ENCODE peak calls at places on chromosomes 6 and 20, in four cellular contexts. One of them, this sample, is unnamed.

GRCh38 chr6:6803180-6803978 is 214.9 kb downstream of the LY86 start:
- DNase-seq in fibroblast of lung: no peak
- DNase-seq in HCT116: peak; percentile 97
- DNase-seq in GM23248: no peak
- DNase-seq in this sample: peak; percentile 97

GRCh38 chr6:164826831-164827468 is 482.5 kb downstream of the C6orf118 start:
- DNase-seq in fibroblast of lung: no peak
- DNase-seq in HCT116: no peak
- DNase-seq in GM23248: no peak
- DNase-seq in this sample: peak; percentile 21

GRCh38 chr20:10659651-10660601 is 13.9 kb downstream of the JAG1 start:
- DNase-seq in fibroblast of lung: no peak
- DNase-seq in HCT116: no peak
- DNase-seq in GM23248: no peak
- DNase-seq in this sample: no peak

GRCh38 chr6:6869084-6869483 is 238.7 kb upstream of the RREB1 start:
- DNase-seq in fibroblast of lung: no peak
- DNase-seq in HCT116: no peak
- DNase-seq in GM23248: no peak
- DNase-seq in this sample: no peak

GRCh38 chr6:90326404-90327057 is 29.9 kb upstream of the BACH2 start:
- DNase-seq in fibroblast of lung: no peak
- DNase-seq in HCT116: no peak
- DNase-seq in GM23248: no peak
- DNase-seq in this sample: no peak

GRCh38 chr20:44187054-44187762 is at the start of gene JPH2:
- DNase-seq in fibroblast of lung: peak; percentile 37
- DNase-seq in HCT116: no peak
- DNase-seq in GM23248: peak; percentile 89
- DNase-seq in this sample: peak; percentile 94

GRCh38 chr20:35561268-35561667 is 19.4 kb downstream of the ERGIC3 start:
- DNase-seq in fibroblast of lung: peak; percentile 62
- DNase-seq in HCT116: no peak
- DNase-seq in GM23248: peak; percentile 71
- DNase-seq in this sample: peak; percentile 61

GRCh38 chr6:89564752-89565427 is 73.7 kb downstream of the LYRM2 start:
- DNase-seq in fibroblast of lung: no peak
- DNase-seq in HCT116: no peak
- DNase-seq in GM23248: no peak
- DNase-seq in this sample: no peak

GRCh38 chr20:42027746-42028268 is 409.6 kb upstream of the CHD6 start:
- DNase-seq in fibroblast of lung: no peak
- DNase-seq in HCT116: no peak
- DNase-seq in GM23248: no peak
- DNase-seq in this sample: no peak

GRCh38 chr20:10832146-10832545 is 158.3 kb upstream of the JAG1 start:
- DNase-seq in fibroblast of lung: no peak
- DNase-seq in HCT116: no peak
- DNase-seq in GM23248: peak; percentile 15
- DNase-seq in this sample: no peak

GRCh38 chr20:21509597-21510331 is 4.1 kb downstream of the NKX2-2 start:
- DNase-seq in fibroblast of lung: peak; percentile 27
- DNase-seq in HCT116: no peak
- DNase-seq in GM23248: peak; percentile 75
- DNase-seq in this sample: no peak

GRCh38 chr20:38600057-38600456 is 1.6 kb upstream of the ARHGAP40 start:
- DNase-seq in fibroblast of lung: no peak
- DNase-seq in HCT116: no peak
- DNase-seq in GM23248: no peak
- DNase-seq in this sample: no peak

GRCh38 chr6:154805288-154805911 is 72.2 kb downstream of the SCAF8 start:
- DNase-seq in fibroblast of lung: peak; percentile 80
- DNase-seq in HCT116: peak; percentile 31
- DNase-seq in GM23248: peak; percentile 72
- DNase-seq in this sample: no peak

GRCh38 chr6:14530385-14530784 is 412.8 kb downstream of the CD83 start:
- DNase-seq in fibroblast of lung: no peak
- DNase-seq in HCT116: no peak
- DNase-seq in GM23248: no peak
- DNase-seq in this sample: no peak

GRCh38 chr20:11849270-11849920 is 68.3 kb upstream of the BTBD3 start:
- DNase-seq in fibroblast of lung: peak; percentile 58
- DNase-seq in HCT116: no peak
- DNase-seq in GM23248: peak; percentile 43
- DNase-seq in this sample: no peak

GRCh38 chr20:17646209-17646717 is 35.8 kb downstream of the RRBP1 start:
- DNase-seq in fibroblast of lung: peak; percentile 37
- DNase-seq in HCT116: no peak
- DNase-seq in GM23248: no peak
- DNase-seq in this sample: no peak

GRCh38 chr6:37654727-37655500 is 42.8 kb downstream of the MDGA1 start:
- DNase-seq in fibroblast of lung: no peak
- DNase-seq in HCT116: no peak
- DNase-seq in GM23248: no peak
- DNase-seq in this sample: no peak

GRCh38 chr6:42407379-42407778 is 44.3 kb downstream of the TRERF1 start:
- DNase-seq in fibroblast of lung: peak; percentile 84
- DNase-seq in HCT116: no peak
- DNase-seq in GM23248: peak; percentile 96
- DNase-seq in this sample: peak; percentile 39

GRCh38 chr6:150403458-150404245 is 34.8 kb downstream of the IYD start:
- DNase-seq in fibroblast of lung: peak; percentile 93
- DNase-seq in HCT116: no peak
- DNase-seq in GM23248: peak; percentile 76
- DNase-seq in this sample: peak; percentile 82

GRCh38 chr6:152700427-152700826 is 2.7 kb downstream of the MYCT1 start:
- DNase-seq in fibroblast of lung: peak; percentile 3
- DNase-seq in HCT116: no peak
- DNase-seq in GM23248: no peak
- DNase-seq in this sample: no peak

GRCh38 chr6:80541886-80542285 is 435.4 kb downstream of the BCKDHB start:
- DNase-seq in fibroblast of lung: no peak
- DNase-seq in HCT116: no peak
- DNase-seq in GM23248: no peak
- DNase-seq in this sample: no peak

GRCh38 chr6:34338377-34338776 is 54.1 kb downstream of the NUDT3 start:
- DNase-seq in fibroblast of lung: no peak
- DNase-seq in HCT116: no peak
- DNase-seq in GM23248: no peak
- DNase-seq in this sample: no peak

GRCh38 chr6:52399511-52400315 is 20.4 kb upstream of the EFHC1 start:
- DNase-seq in fibroblast of lung: peak; percentile 77
- DNase-seq in HCT116: no peak
- DNase-seq in GM23248: peak; percentile 83
- DNase-seq in this sample: peak; percentile 27

GRCh38 chr6:134482585-134483346 is 164.9 kb upstream of the SGK1 start:
- DNase-seq in fibroblast of lung: no peak
- DNase-seq in HCT116: no peak
- DNase-seq in GM23248: no peak
- DNase-seq in this sample: no peak

GRCh38 chr20:54875307-54875706 is 399.9 kb downstream of the DOK5 start:
- DNase-seq in fibroblast of lung: no peak
- DNase-seq in HCT116: no peak
- DNase-seq in GM23248: no peak
- DNase-seq in this sample: no peak

GRCh38 chr6:55955684-55956083 is 80.3 kb upstream of the BMP5 start:
- DNase-seq in fibroblast of lung: no peak
- DNase-seq in HCT116: no peak
- DNase-seq in GM23248: no peak
- DNase-seq in this sample: no peak

GRCh38 chr6:146544783-146545182 is 1.1 kb downstream of the RAB32 start:
- DNase-seq in fibroblast of lung: peak; percentile 29
- DNase-seq in HCT116: no peak
- DNase-seq in GM23248: peak; percentile 56
- DNase-seq in this sample: no peak

GRCh38 chr6:116374586-116374985 is 3.8 kb downstream of the DSE start:
- DNase-seq in fibroblast of lung: no peak
- DNase-seq in HCT116: no peak
- DNase-seq in GM23248: no peak
- DNase-seq in this sample: no peak

GRCh38 chr6:77172578-77172977 is 290.7 kb downstream of the HTR1B start:
- DNase-seq in fibroblast of lung: no peak
- DNase-seq in HCT116: no peak
- DNase-seq in GM23248: no peak
- DNase-seq in this sample: no peak

GRCh38 chr6:26743941-26744699 is 84.6 kb upstream of the ZNF322 start:
- DNase-seq in fibroblast of lung: no peak
- DNase-seq in HCT116: no peak
- DNase-seq in GM23248: peak; percentile 14
- DNase-seq in this sample: no peak

GRCh38 chr6:33429745-33430042 is 9.8 kb downstream of the SYNGAP1 start:
- DNase-seq in fibroblast of lung: no peak
- DNase-seq in HCT116: no peak
- DNase-seq in GM23248: no peak
- DNase-seq in this sample: no peak

GRCh38 chr20:44572551-44573500 is 9.6 kb upstream of the PKIG start:
- DNase-seq in fibroblast of lung: peak; percentile 84
- DNase-seq in HCT116: no peak
- DNase-seq in GM23248: peak; percentile 94
- DNase-seq in this sample: peak; percentile 97

GRCh38 chr6:129882510-129883023 is 21.5 kb upstream of the TMEM244 start:
- DNase-seq in fibroblast of lung: no peak
- DNase-seq in HCT116: no peak
- DNase-seq in GM23248: no peak
- DNase-seq in this sample: no peak

GRCh38 chr20:35503841-35504460 is 25.5 kb downstream of the C20orf173 start:
- DNase-seq in fibroblast of lung: peak; percentile 3
- DNase-seq in HCT116: no peak
- DNase-seq in GM23248: no peak
- DNase-seq in this sample: no peak

GRCh38 chr6:169766232-169766631 is 14.8 kb downstream of the ERMARD start:
- DNase-seq in fibroblast of lung: peak; percentile 90
- DNase-seq in HCT116: no peak
- DNase-seq in GM23248: no peak
- DNase-seq in this sample: no peak

GRCh38 chr6:116847234-116847633 is 18.4 kb upstream of the GPRC6A start:
- DNase-seq in fibroblast of lung: peak; percentile 68
- DNase-seq in HCT116: peak; percentile 35
- DNase-seq in GM23248: peak; percentile 64
- DNase-seq in this sample: no peak

GRCh38 chr20:58647814-58648501 is 3.1 kb upstream of the STX16 start:
- DNase-seq in fibroblast of lung: peak; percentile 78
- DNase-seq in HCT116: no peak
- DNase-seq in GM23248: peak; percentile 85
- DNase-seq in this sample: no peak

GRCh38 chr6:22828179-22829062 is 259.1 kb downstream of the HDGFL1 start:
- DNase-seq in fibroblast of lung: peak; percentile 93
- DNase-seq in HCT116: peak; percentile 53
- DNase-seq in GM23248: peak; percentile 91
- DNase-seq in this sample: peak; percentile 71

DNA sequence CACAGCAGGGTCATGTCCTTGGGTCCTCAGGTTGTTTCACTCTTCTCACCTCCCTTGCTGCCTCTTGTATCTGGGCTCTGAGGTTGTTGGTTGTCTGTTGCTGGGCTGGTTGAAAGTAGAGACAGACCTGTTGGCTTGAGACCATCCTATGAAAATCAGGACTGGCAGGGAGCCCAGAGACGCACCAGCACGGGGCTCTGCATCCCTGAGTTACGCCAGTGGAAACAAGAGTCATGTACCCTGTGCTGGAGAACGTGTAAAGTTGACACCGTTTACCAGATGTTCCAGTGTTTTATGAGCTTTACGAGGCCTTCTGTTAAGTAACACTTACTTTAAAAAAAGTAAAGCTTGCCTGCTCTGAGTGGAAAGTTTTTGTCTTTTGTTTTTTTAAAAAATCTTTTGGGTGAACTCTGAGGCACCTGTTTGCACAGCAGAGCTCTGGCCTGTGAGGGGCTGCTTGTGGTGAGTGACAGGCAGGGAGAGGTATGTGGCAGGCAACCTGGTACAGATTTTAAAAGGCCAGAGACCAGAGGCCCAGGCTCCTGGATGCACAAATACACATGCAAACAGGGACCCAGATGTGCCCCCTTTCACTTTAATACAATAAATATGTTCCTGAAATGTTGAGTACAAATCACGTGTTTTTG is 260.0 kb upstream of the SUPT3H start:
- DNase-seq in fibroblast of lung: no peak
- DNase-seq in HCT116: no peak
- DNase-seq in GM23248: no peak
- DNase-seq in this sample: no peak
- H3K4me2 ChIP-seq in fibroblast of lung: no peak overlapping the region
- H3K4me2 ChIP-seq in HCT116: no peak overlapping the region
- H3K4me2 ChIP-seq in GM23248: no peak overlapping the region
- H3K4me2 ChIP-seq in this sample: no peak overlapping the region

DNA sequence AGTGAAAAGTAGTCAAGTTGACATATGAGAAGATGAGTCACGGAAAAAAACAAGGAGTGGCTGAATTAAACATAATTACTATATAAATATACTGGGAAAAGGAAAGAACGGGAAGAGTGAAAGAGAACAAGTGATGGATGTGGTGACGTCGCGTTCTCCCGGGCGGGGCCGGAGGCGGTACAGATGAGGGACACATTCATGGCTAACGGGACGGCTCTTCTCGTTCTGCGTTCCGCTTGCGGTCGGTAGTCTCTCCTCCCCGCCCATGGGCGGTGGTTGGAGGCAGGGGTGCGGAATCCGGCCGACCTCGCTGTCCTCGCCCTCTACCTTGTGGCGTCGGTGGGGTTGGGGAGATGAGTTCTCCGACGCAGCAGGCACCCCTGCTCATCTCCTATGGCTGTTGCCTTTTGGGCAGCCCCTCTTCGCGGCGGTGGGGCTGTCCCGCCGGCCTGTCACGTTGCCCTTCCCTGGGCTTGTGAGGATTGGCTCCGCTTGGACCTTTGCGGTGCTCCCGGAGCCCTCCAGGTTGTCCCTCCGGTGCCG is 22.5 kb downstream of the HLA-G start:
- DNase-seq in fibroblast of lung: peak; percentile 8
- DNase-seq in HCT116: no peak
- DNase-seq in GM23248: peak; percentile 42
- DNase-seq in this sample: no peak
- TF ChIP-seq EZH2 in fibroblast of lung: peak; percentile 64
- TF ChIP-seq EZH2 in HCT116: no peak
- TF ChIP-seq EZH2 in GM23248: no peak
- TF ChIP-seq EZH2 in this sample: no peak

GRCh38 chr6:138594042-138594636 is 94.8 kb upstream of the NHSL1 start:
- DNase-seq in fibroblast of lung: no peak
- DNase-seq in HCT116: no peak
- DNase-seq in GM23248: no peak
- DNase-seq in this sample: no peak
- H3K4me2 ChIP-seq in fibroblast of lung: peak overlapping the region; percentile 96
- H3K4me2 ChIP-seq in HCT116: peak overlapping the region; percentile 84
- H3K4me2 ChIP-seq in GM23248: peak overlapping the region; percentile 85
- H3K4me2 ChIP-seq in this sample: peak overlapping the region; percentile 85

GRCh38 chr6:124913056-124913455 is 49.2 kb upstream of the RNF217 start:
- DNase-seq in fibroblast of lung: no peak
- DNase-seq in HCT116: no peak
- DNase-seq in GM23248: no peak
- DNase-seq in this sample: no peak
- TF ChIP-seq EZH2 in fibroblast of lung: no peak
- TF ChIP-seq EZH2 in HCT116: no peak
- TF ChIP-seq EZH2 in GM23248: no peak
- TF ChIP-seq EZH2 in this sample: no peak

GRCh38 chr20:62739067-62739466 is 30.4 kb downstream of the NTSR1 start:
- DNase-seq in fibroblast of lung: no peak
- DNase-seq in HCT116: no peak
- DNase-seq in GM23248: no peak
- DNase-seq in this sample: no peak
- H3K4me2 ChIP-seq in fibroblast of lung: no peak overlapping the region
- H3K4me2 ChIP-seq in HCT116: peak overlapping the region; percentile 77
- H3K4me2 ChIP-seq in GM23248: peak overlapping the region; percentile 41
- H3K4me2 ChIP-seq in this sample: peak overlapping the region; percentile 80